ENCODE peak calls at places on chromosomes 11 and 22, in seven cellular contexts. One of them, this sample, is unnamed. For H3K4me1, the result is how much of the 10 kb centered on the place peaks cover.

GRCh38 chr22:48353116-48353947 is 1474.3 kb downstream of the BRD1 start:
- DNase-seq in suprapubic skin: peak
- DNase-seq in heart right ventricle: no peak
- DNase-seq in transverse colon: no peak
- DNase-seq in PC-9: no peak
- DNase-seq in HCT116: no peak
- DNase-seq in sigmoid colon: peak
- DNase-seq in this sample: no peak

GRCh38 chr11:120908521-120909181 is 115.3 kb upstream of the TBCEL start:
- DNase-seq in PC-9: peak
- DNase-seq in sigmoid colon: no peak
- DNase-seq in heart right ventricle: no peak
- DNase-seq in transverse colon: no peak
- DNase-seq in suprapubic skin: no peak
- DNase-seq in HCT116: no peak
- DNase-seq in this sample: no peak

GRCh38 chr11:57637626-57638004 is 12.1 kb downstream of the YPEL4 start:
- DNase-seq in heart right ventricle: no peak
- DNase-seq in sigmoid colon: no peak
- DNase-seq in transverse colon: no peak
- DNase-seq in HCT116: no peak
- DNase-seq in suprapubic skin: no peak
- DNase-seq in PC-9: no peak
- DNase-seq in this sample: no peak

GRCh38 chr11:84720706-84721402 is 906.3 kb downstream of the DLG2 start:
- DNase-seq in sigmoid colon: peak
- DNase-seq in suprapubic skin: no peak
- DNase-seq in PC-9: no peak
- DNase-seq in heart right ventricle: peak
- DNase-seq in HCT116: no peak
- DNase-seq in transverse colon: peak
- DNase-seq in this sample: peak

GRCh38 chr11:36775157-36775556 is 177.1 kb upstream of the RAG2 start:
- DNase-seq in suprapubic skin: no peak
- DNase-seq in HCT116: no peak
- DNase-seq in sigmoid colon: no peak
- DNase-seq in transverse colon: no peak
- DNase-seq in heart right ventricle: no peak
- DNase-seq in PC-9: no peak
- DNase-seq in this sample: no peak

GRCh38 chr11:133844217-133844616 is 1.1 kb downstream of the SPATA19 start:
- DNase-seq in transverse colon: no peak
- DNase-seq in PC-9: no peak
- DNase-seq in sigmoid colon: no peak
- DNase-seq in heart right ventricle: no peak
- DNase-seq in suprapubic skin: no peak
- DNase-seq in HCT116: no peak
- DNase-seq in this sample: no peak

GRCh38 chr11:77211594-77212251 is 83.7 kb downstream of the MYO7A start:
- DNase-seq in sigmoid colon: no peak
- DNase-seq in heart right ventricle: no peak
- DNase-seq in transverse colon: no peak
- DNase-seq in HCT116: no peak
- DNase-seq in suprapubic skin: no peak
- DNase-seq in PC-9: no peak
- DNase-seq in this sample: peak

GRCh38 chr22:21022955-21023614 is 8.1 kb downstream of the P2RX6 start:
- DNase-seq in HCT116: no peak
- DNase-seq in suprapubic skin: no peak
- DNase-seq in PC-9: no peak
- DNase-seq in sigmoid colon: no peak
- DNase-seq in heart right ventricle: no peak
- DNase-seq in transverse colon: no peak
- DNase-seq in this sample: no peak

GRCh38 chr22:24207264-24208011 is 26.2 kb downstream of the SUSD2 start:
- DNase-seq in PC-9: no peak
- DNase-seq in transverse colon: no peak
- DNase-seq in HCT116: no peak
- DNase-seq in sigmoid colon: no peak
- DNase-seq in heart right ventricle: no peak
- DNase-seq in suprapubic skin: no peak
- DNase-seq in this sample: no peak

GRCh38 chr11:91248199-91248807 is 976.3 kb upstream of the FAT3 start:
- DNase-seq in PC-9: peak
- DNase-seq in suprapubic skin: no peak
- DNase-seq in sigmoid colon: no peak
- DNase-seq in heart right ventricle: no peak
- DNase-seq in transverse colon: no peak
- DNase-seq in HCT116: peak
- DNase-seq in this sample: no peak

GRCh38 chr22:24088796-24089195 is 77.7 kb downstream of the CABIN1 start:
- DNase-seq in heart right ventricle: no peak
- DNase-seq in transverse colon: no peak
- DNase-seq in HCT116: no peak
- DNase-seq in sigmoid colon: peak
- DNase-seq in suprapubic skin: no peak
- DNase-seq in PC-9: no peak
- DNase-seq in this sample: no peak

GRCh38 chr22:36398602-36399472 is 11.1 kb upstream of the MYH9 start:
- DNase-seq in PC-9: peak
- DNase-seq in suprapubic skin: no peak
- DNase-seq in sigmoid colon: no peak
- DNase-seq in HCT116: no peak
- DNase-seq in transverse colon: peak
- DNase-seq in heart right ventricle: no peak
- DNase-seq in this sample: no peak

GRCh38 chr11:128862913-128863660 is 4.0 kb downstream of the KCNJ1 start:
- DNase-seq in HCT116: no peak
- DNase-seq in sigmoid colon: no peak
- DNase-seq in transverse colon: no peak
- DNase-seq in suprapubic skin: no peak
- DNase-seq in PC-9: no peak
- DNase-seq in heart right ventricle: no peak
- DNase-seq in this sample: no peak

GRCh38 chr22:23285734-23286133 is 105.4 kb downstream of the BCR start:
- DNase-seq in HCT116: no peak
- DNase-seq in heart right ventricle: no peak
- DNase-seq in transverse colon: no peak
- DNase-seq in suprapubic skin: no peak
- DNase-seq in PC-9: no peak
- DNase-seq in sigmoid colon: no peak
- DNase-seq in this sample: no peak

GRCh38 chr11:123853038-123853437 is 32.4 kb downstream of the TMEM225 start:
- DNase-seq in sigmoid colon: no peak
- DNase-seq in suprapubic skin: no peak
- DNase-seq in heart right ventricle: no peak
- DNase-seq in HCT116: no peak
- DNase-seq in transverse colon: no peak
- DNase-seq in PC-9: no peak
- DNase-seq in this sample: no peak

GRCh38 chr11:130109441-130109840 is 39.7 kb downstream of the APLP2 start:
- DNase-seq in HCT116: no peak
- DNase-seq in heart right ventricle: no peak
- DNase-seq in PC-9: no peak
- DNase-seq in transverse colon: no peak
- DNase-seq in suprapubic skin: no peak
- DNase-seq in sigmoid colon: no peak
- DNase-seq in this sample: no peak

GRCh38 chr11:8886332-8886731 is 24.7 kb upstream of the AKIP1 start:
- DNase-seq in PC-9: no peak
- DNase-seq in transverse colon: no peak
- DNase-seq in sigmoid colon: no peak
- DNase-seq in suprapubic skin: no peak
- DNase-seq in heart right ventricle: no peak
- DNase-seq in HCT116: no peak
- DNase-seq in this sample: no peak

GRCh38 chr11:7577883-7578242 is 64.1 kb downstream of the PPFIBP2 start:
- DNase-seq in PC-9: no peak
- DNase-seq in heart right ventricle: no peak
- DNase-seq in transverse colon: no peak
- DNase-seq in HCT116: no peak
- DNase-seq in sigmoid colon: no peak
- DNase-seq in suprapubic skin: no peak
- DNase-seq in this sample: no peak

GRCh38 chr11:114269498-114269897 is 26.7 kb upstream of the NNMT start:
- DNase-seq in HCT116: no peak
- DNase-seq in transverse colon: no peak
- DNase-seq in sigmoid colon: no peak
- DNase-seq in heart right ventricle: no peak
- DNase-seq in PC-9: no peak
- DNase-seq in suprapubic skin: no peak
- DNase-seq in this sample: no peak

GRCh38 chr22:26170795-26171194 is 1.5 kb downstream of the SEZ6L start:
- DNase-seq in heart right ventricle: peak
- DNase-seq in transverse colon: no peak
- DNase-seq in PC-9: no peak
- DNase-seq in suprapubic skin: no peak
- DNase-seq in HCT116: no peak
- DNase-seq in sigmoid colon: no peak
- DNase-seq in this sample: peak

GRCh38 chr22:23894710-23895598 is 771 bp downstream of the MIF start:
- DNase-seq in PC-9: peak
- DNase-seq in HCT116: peak
- DNase-seq in sigmoid colon: peak
- DNase-seq in heart right ventricle: peak
- DNase-seq in suprapubic skin: peak
- DNase-seq in transverse colon: peak
- DNase-seq in this sample: peak

GRCh38 chr22:35766654-35767580 is 49.2 kb downstream of the APOL5 start:
- DNase-seq in suprapubic skin: no peak
- DNase-seq in transverse colon: no peak
- DNase-seq in PC-9: no peak
- DNase-seq in HCT116: no peak
- DNase-seq in sigmoid colon: no peak
- DNase-seq in heart right ventricle: no peak
- DNase-seq in this sample: no peak

GRCh38 chr11:130000552-130001176 is 2.0 kb downstream of the PRDM10 start:
- DNase-seq in HCT116: no peak
- DNase-seq in suprapubic skin: no peak
- DNase-seq in sigmoid colon: no peak
- DNase-seq in heart right ventricle: no peak
- DNase-seq in PC-9: no peak
- DNase-seq in transverse colon: no peak
- DNase-seq in this sample: no peak

GRCh38 chr11:77156396-77157195 is 28.6 kb downstream of the MYO7A start:
- DNase-seq in transverse colon: no peak
- DNase-seq in HCT116: no peak
- DNase-seq in PC-9: no peak
- DNase-seq in suprapubic skin: no peak
- DNase-seq in sigmoid colon: no peak
- DNase-seq in heart right ventricle: no peak
- DNase-seq in this sample: no peak

GRCh38 chr11:25068451-25068850 is 571.6 kb downstream of the LUZP2 start:
- DNase-seq in PC-9: no peak
- DNase-seq in suprapubic skin: no peak
- DNase-seq in heart right ventricle: no peak
- DNase-seq in HCT116: no peak
- DNase-seq in sigmoid colon: no peak
- DNase-seq in transverse colon: no peak
- DNase-seq in this sample: no peak

GRCh38 chr11:85765835-85766234 is 45.1 kb downstream of the SYTL2 start:
- DNase-seq in sigmoid colon: no peak
- DNase-seq in HCT116: no peak
- DNase-seq in PC-9: no peak
- DNase-seq in suprapubic skin: no peak
- DNase-seq in heart right ventricle: no peak
- DNase-seq in transverse colon: no peak
- DNase-seq in this sample: no peak

GRCh38 chr11:13205446-13205845 is 72.1 kb upstream of the BMAL1 start:
- DNase-seq in HCT116: no peak
- DNase-seq in sigmoid colon: no peak
- DNase-seq in PC-9: no peak
- DNase-seq in transverse colon: no peak
- DNase-seq in suprapubic skin: no peak
- DNase-seq in heart right ventricle: no peak
- DNase-seq in this sample: no peak

GRCh38 chr22:31103111-31103510 is 4.3 kb downstream of the SELENOM start:
- DNase-seq in transverse colon: no peak
- DNase-seq in HCT116: no peak
- DNase-seq in suprapubic skin: no peak
- DNase-seq in heart right ventricle: no peak
- DNase-seq in PC-9: no peak
- DNase-seq in sigmoid colon: no peak
- DNase-seq in this sample: no peak
- H3K4me1 ChIP-seq in transverse colon: under half
- H3K4me1 ChIP-seq in HCT116: under half
- H3K4me1 ChIP-seq in suprapubic skin: half or more
- H3K4me1 ChIP-seq in heart right ventricle: under half
- H3K4me1 ChIP-seq in PC-9: under half
- H3K4me1 ChIP-seq in sigmoid colon: under half
- H3K4me1 ChIP-seq in this sample: under half

GRCh38 chr22:41478891-41479521 is 10.1 kb downstream of the ACO2 start:
- DNase-seq in heart right ventricle: no peak
- DNase-seq in PC-9: no peak
- DNase-seq in suprapubic skin: no peak
- DNase-seq in transverse colon: no peak
- DNase-seq in sigmoid colon: peak
- DNase-seq in HCT116: no peak
- DNase-seq in this sample: no peak
- H3K4me1 ChIP-seq in heart right ventricle: half or more
- H3K4me1 ChIP-seq in PC-9: under half
- H3K4me1 ChIP-seq in suprapubic skin: under half
- H3K4me1 ChIP-seq in transverse colon: under half
- H3K4me1 ChIP-seq in sigmoid colon: under half
- H3K4me1 ChIP-seq in HCT116: under half
- H3K4me1 ChIP-seq in this sample: under half

GRCh38 chr11:1531418-1531817 is 40.7 kb downstream of the DUSP8 start:
- DNase-seq in transverse colon: no peak
- DNase-seq in HCT116: no peak
- DNase-seq in sigmoid colon: no peak
- DNase-seq in heart right ventricle: no peak
- DNase-seq in PC-9: no peak
- DNase-seq in suprapubic skin: no peak
- DNase-seq in this sample: no peak
- H3K4me1 ChIP-seq in transverse colon: under half
- H3K4me1 ChIP-seq in HCT116: under half
- H3K4me1 ChIP-seq in sigmoid colon: under half
- H3K4me1 ChIP-seq in heart right ventricle: half or more
- H3K4me1 ChIP-seq in PC-9: under half
- H3K4me1 ChIP-seq in suprapubic skin: half or more
- H3K4me1 ChIP-seq in this sample: under half

DNA sequence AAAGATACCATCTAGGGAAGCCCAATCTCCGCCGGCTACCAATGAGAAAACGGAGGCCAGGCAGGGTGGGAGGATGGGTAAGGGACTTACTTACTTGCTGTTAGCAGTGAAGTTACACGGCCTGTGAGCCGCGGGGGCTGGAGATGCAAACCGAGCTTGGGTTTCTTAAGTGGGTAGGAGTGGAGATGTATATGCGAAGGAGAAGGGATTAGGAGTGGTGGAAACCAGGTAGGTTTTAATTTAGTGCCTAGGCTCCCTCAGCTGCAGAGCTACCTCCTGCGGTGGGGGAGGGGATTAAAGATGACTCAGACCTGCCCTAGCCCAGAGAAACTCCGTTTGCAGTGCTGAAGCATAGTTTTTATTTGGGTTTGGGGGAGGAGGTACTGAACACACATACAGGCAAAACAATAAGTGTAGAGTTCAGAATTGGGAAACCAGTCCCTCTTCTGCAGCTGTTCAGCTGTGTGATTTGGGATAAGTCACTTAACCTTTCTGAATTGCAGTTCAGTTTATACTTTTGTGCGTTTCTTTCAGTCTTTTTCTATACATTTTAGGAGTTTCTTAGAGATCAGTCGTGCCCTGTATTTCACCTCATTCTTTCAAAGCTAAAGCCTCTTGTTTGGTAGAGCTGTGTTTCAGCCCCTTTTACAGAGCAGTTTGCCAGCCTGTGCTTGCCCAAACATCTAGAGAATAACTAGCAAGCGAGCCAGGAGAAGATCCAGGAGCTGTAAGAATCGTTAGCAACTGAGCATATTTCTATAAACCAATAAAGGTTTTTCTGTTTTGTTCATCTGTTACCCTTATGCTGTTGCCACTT is 596 bp upstream of the TNRC6B start:
- DNase-seq in heart right ventricle: no peak
- DNase-seq in transverse colon: peak
- DNase-seq in PC-9: peak
- DNase-seq in suprapubic skin: no peak
- DNase-seq in HCT116: no peak
- DNase-seq in sigmoid colon: no peak
- DNase-seq in this sample: peak
- H3K4me1 ChIP-seq in heart right ventricle: under half
- H3K4me1 ChIP-seq in transverse colon: under half
- H3K4me1 ChIP-seq in PC-9: under half
- H3K4me1 ChIP-seq in suprapubic skin: half or more
- H3K4me1 ChIP-seq in HCT116: under half
- H3K4me1 ChIP-seq in sigmoid colon: under half
- H3K4me1 ChIP-seq in this sample: under half

This sample was measured in body of pancreas.